ENCODE peak calls at places on chromosomes 7 and 10, in five cellular contexts. F, N, S, R and Y are unnamed samples.

GRCh38 chr10:133455611-133456031 is 1.9 kb downstream of the SCART1 start:
- DNase-seq in F (no peak), S (no peak), R (no peak), N (no peak), Y (no peak)

GRCh38 chr10:126867567-126868365 is 37.5 kb upstream of the DOCK1 start:
- DNase-seq in N (no peak), R (no peak), S (no peak), F (peak), Y (no peak)

GRCh38 chr10:72104472-72105097 is 16.2 kb upstream of the SPOCK2 start:
- DNase-seq in S (no peak), R (no peak), N (no peak), F (peak), Y (no peak)

GRCh38 chr7:1941464-1942025 is 271.5 kb downstream of the ELFN1 start:
- DNase-seq in N (no peak), F (no peak), R (no peak), S (no peak), Y (no peak)

GRCh38 chr10:122468923-122469781 is 7.8 kb downstream of the HTRA1 start:
- DNase-seq in S (no peak), R (no peak), N (no peak), F (peak), Y (no peak)

GRCh38 chr7:137996386-137996851 is 5.5 kb downstream of the CREB3L2 start:
- DNase-seq in S (no peak), F (no peak), R (no peak), N (no peak), Y (no peak)

GRCh38 chr10:117492504-117492903 is 50.0 kb upstream of the EMX2 start:
- DNase-seq in F (no peak), S (no peak), N (no peak), R (no peak), Y (no peak)

GRCh38 chr7:7979556-7979955 is 11.0 kb downstream of the GLCCI1 start:
- DNase-seq in S (no peak), R (no peak), N (no peak), F (no peak), Y (no peak)

GRCh38 chr7:66366701-66367100 is 161.6 kb downstream of the TPST1 start:
- DNase-seq in N (no peak), R (no peak), F (no peak), S (no peak), Y (no peak)

GRCh38 chr10:62354941-62355340 is 19.2 kb upstream of the ZNF365 start:
- DNase-seq in F (no peak), N (no peak), S (no peak), R (no peak), Y (no peak)

GRCh38 chr7:1925349-1925748 is 255.3 kb downstream of the ELFN1 start:
- DNase-seq in F (no peak), S (no peak), N (no peak), R (no peak), Y (no peak)

GRCh38 chr7:112212516-112213036 is 6.1 kb downstream of the ZNF277 start:
- DNase-seq in N (no peak), F (no peak), S (no peak), R (no peak), Y (no peak)

GRCh38 chr10:992523-993340 is 4.5 kb downstream of the GTPBP4 start:
- DNase-seq in S (no peak), F (no peak), N (no peak), R (no peak), Y (no peak)

GRCh38 chr10:77835669-77836086 is 90.9 kb downstream of the DLG5 start:
- DNase-seq in R (no peak), N (no peak), S (no peak), F (no peak), Y (no peak)

GRCh38 chr10:133388973-133389818 is 4.8 kb upstream of the MTG1 start:
- DNase-seq in S (no peak), N (no peak), F (no peak), R (peak), Y (no peak)

GRCh38 chr10:32073676-32074075 is 17.5 kb upstream of the KIF5B start:
- DNase-seq in N (no peak), S (no peak), F (no peak), R (no peak), Y (no peak)